ENCODE peak calls at places on chromosomes 4 and X, in ten cellular contexts. C is choroid plexus epithelial cell; D is CD8-positive, alpha-beta memory T cell; U is pancreas; M is mammary epithelial cell; Z is fibroblast of pulmonary artery; N is body of pancreas; R is neuronal stem cell; J is endothelial cell of umbilical vein; B is astrocyte of the spinal cord. O is an unnamed sample.

GRCh38 chrX:30800901-30801300 is 88.2 kb downstream of the TAB3 start:
- DNase-seq in U (no peak), B (no peak), M (peak), Z (no peak), N (no peak), C (no peak), D (no peak), J (no peak), R (no peak), O (no peak)

GRCh38 chr4:1368421-1369090 is 21.5 kb downstream of the UVSSA start:
- DNase-seq in R (no peak), C (no peak), J (no peak), U (peak), B (no peak), N (no peak), M (no peak), Z (no peak), D (no peak), O (no peak)

GRCh38 chrX:71541546-71542022 is 8.7 kb downstream of the OGT start:
- DNase-seq in Z (peak), C (peak), B (peak), R (no peak), M (peak), U (no peak), D (no peak), J (peak), N (no peak), O (peak)

GRCh38 chr4:25552580-25553271 is 102.9 kb upstream of the SLC34A2 start:
- DNase-seq in N (peak), B (no peak), R (no peak), J (peak), D (no peak), M (no peak), Z (no peak), U (peak), C (no peak), O (no peak)

GRCh38 chr4:140098481-140099132 is 55.4 kb downstream of the MAML3 start:
- DNase-seq in N (no peak), C (peak), U (no peak), D (no peak), R (no peak), B (peak), M (peak), Z (peak), J (peak), O (peak)

GRCh38 chrX:23637187-23637586 is 30.1 kb upstream of the PRDX4 start:
- DNase-seq in B (no peak), R (no peak), U (no peak), D (no peak), C (no peak), J (no peak), M (no peak), N (no peak), Z (no peak), O (no peak)

GRCh38 chr4:93764647-93765246 is 63.8 kb upstream of the ATOH1 start:
- DNase-seq in U (no peak), D (no peak), J (peak), C (peak), B (peak), Z (peak), M (peak), R (peak), N (peak), O (peak)

GRCh38 chrX:94361241-94361640 is 687.2 kb downstream of the FAM133A start:
- DNase-seq in C (no peak), D (no peak), J (no peak), N (no peak), R (no peak), B (no peak), M (peak), U (no peak), Z (no peak), O (no peak)

GRCh38 chr4:100469555-100469954 is 48.3 kb downstream of the EMCN start:
- DNase-seq in C (no peak), B (no peak), J (no peak), R (no peak), D (no peak), M (no peak), U (no peak), Z (no peak), N (no peak), O (no peak)

GRCh38 chr4:38667005-38667771 is 3.2 kb downstream of the KLF3 start:
- DNase-seq in N (peak), U (no peak), Z (peak), R (peak), B (peak), C (peak), M (peak), D (peak), J (peak), O (peak)

GRCh38 chr4:130722370-130722769 is 1626.4 kb downstream of the C4orf33 start:
- DNase-seq in C (no peak), N (no peak), M (peak), R (no peak), D (no peak), B (no peak), J (no peak), Z (no peak), U (no peak), O (no peak)

GRCh38 chr4:26529479-26529878 is 39.2 kb upstream of the CCKAR start:
- DNase-seq in C (no peak), Z (no peak), J (no peak), R (no peak), N (no peak), D (no peak), U (no peak), B (no peak), M (no peak), O (no peak)

GRCh38 chr4:181619651-181620050 is 623.6 kb upstream of the TENM3 start:
- DNase-seq in R (no peak), U (no peak), J (no peak), B (no peak), D (no peak), C (no peak), Z (no peak), N (no peak), M (no peak), O (no peak)

GRCh38 chr4:101230806-101231426 is 116.4 kb downstream of the PPP3CA start:
- DNase-seq in B (no peak), C (no peak), U (no peak), Z (peak), D (no peak), R (no peak), M (no peak), J (no peak), N (no peak), O (no peak)

GRCh38 chr4:1842993-1843448 is 12.9 kb downstream of the LETM1 start:
- DNase-seq in Z (peak), N (no peak), U (no peak), M (no peak), C (peak), J (peak), D (no peak), B (peak), R (no peak), O (no peak)

GRCh38 chrX:68508799-68509198 is 9.9 kb downstream of the YIPF6 start:
- DNase-seq in Z (peak), D (peak), M (peak), R (no peak), N (no peak), B (no peak), U (no peak), C (peak), J (peak), O (peak)

GRCh38 chrX:140091276-140091886 is 126.1 kb upstream of the CXorf66 start:
- DNase-seq in B (no peak), D (no peak), J (no peak), Z (peak), R (peak), U (peak), M (no peak), C (no peak), N (peak), O (peak)

GRCh38 chrX:109125304-109125703 is 356.6 kb downstream of the GUCY2F start:
- DNase-seq in B (no peak), D (no peak), N (no peak), J (no peak), R (no peak), C (no peak), M (no peak), Z (no peak), U (no peak), O (no peak)

GRCh38 chr4:185515248-185515647 is 20.1 kb downstream of the PDLIM3 start:
- DNase-seq in U (no peak), B (no peak), N (no peak), M (no peak), C (no peak), J (no peak), R (no peak), D (no peak), Z (no peak), O (no peak)

GRCh38 chr4:139859876-139860275 is 194.3 kb downstream of the MGST2 start:
- DNase-seq in Z (no peak), M (no peak), D (no peak), C (no peak), B (no peak), J (no peak), R (no peak), U (no peak), N (no peak), O (no peak)

GRCh38 chrX:41334866-41335589 is 1.1 kb downstream of the DDX3X start:
- DNase-seq in D (peak), M (peak), J (peak), U (peak), N (peak), C (peak), R (no peak), B (peak), Z (peak), O (peak)

GRCh38 chrX:53116101-53116500 is 22.2 kb downstream of the KANTR start:
- DNase-seq in B (peak), Z (peak), U (no peak), C (peak), D (no peak), N (peak), J (no peak), R (no peak), M (no peak), O (peak)

GRCh38 chr4:20603671-20604313 is 96.5 kb upstream of the PACRGL start:
- DNase-seq in M (peak), U (no peak), J (peak), C (peak), N (no peak), D (no peak), Z (peak), B (peak), R (no peak), O (no peak)

GRCh38 chr4:132593717-132594400 is 555.2 kb upstream of the PCDH10 start:
- DNase-seq in C (no peak), D (no peak), U (no peak), B (peak), R (no peak), Z (peak), M (peak), N (no peak), J (no peak), O (no peak)

GRCh38 chrX:54171527-54171926 is 11.5 kb downstream of the FAM120C start:
- DNase-seq in B (no peak), D (no peak), J (no peak), Z (peak), R (no peak), N (no peak), C (no peak), M (no peak), U (no peak), O (no peak)

GRCh38 chr4:11424000-11424399 is 4.7 kb downstream of the HS3ST1 start:
- DNase-seq in M (peak), Z (peak), R (peak), N (no peak), D (no peak), J (peak), B (peak), C (peak), U (no peak), O (peak)

GRCh38 chrX:110853610-110854009 is 58.0 kb upstream of the CHRDL1 start:
- DNase-seq in U (no peak), N (peak), B (peak), Z (no peak), J (no peak), R (no peak), C (peak), M (peak), D (no peak), O (peak)

GRCh38 chr4:143559757-143560147 is 46.2 kb downstream of the SMARCA5 start:
- DNase-seq in J (peak), Z (no peak), N (no peak), R (no peak), B (no peak), M (no peak), C (no peak), D (peak), U (peak), O (no peak)

GRCh38 chrX:40420899-40421729 is 159.7 kb upstream of the ATP6AP2 start:
- DNase-seq in D (no peak), N (no peak), U (no peak), R (no peak), B (peak), C (peak), M (peak), Z (peak), J (no peak), O (no peak)

GRCh38 chr4:32161382-32161781 is 1441.2 kb downstream of the PCDH7 start:
- DNase-seq in Z (peak), N (no peak), M (peak), B (peak), D (no peak), C (peak), R (no peak), U (no peak), J (no peak), O (no peak)

GRCh38 chr4:142743071-142743825 is 102.9 kb downstream of the INPP4B start:
- DNase-seq in B (peak), R (no peak), M (peak), D (no peak), Z (peak), U (no peak), C (peak), J (peak), N (no peak), O (no peak)

GRCh38 chr4:31081375-31081774 is 361.2 kb downstream of the PCDH7 start:
- DNase-seq in U (no peak), B (peak), R (no peak), M (peak), Z (peak), N (no peak), C (peak), D (no peak), J (no peak), O (no peak)

GRCh38 chrX:115960440-115961084 is 210.0 kb upstream of the AGTR2 start:
- DNase-seq in N (no peak), C (no peak), J (no peak), M (peak), D (no peak), B (no peak), R (no peak), Z (no peak), U (no peak), O (no peak)

GRCh38 chr4:71346710-71347109 is 7.9 kb downstream of the SLC4A4 start:
- DNase-seq in C (no peak), R (no peak), J (no peak), N (no peak), M (no peak), D (no peak), B (no peak), Z (no peak), U (no peak), O (no peak)

GRCh38 chr4:115292320-115293092 is 179.1 kb upstream of the NDST4 start:
- DNase-seq in U (no peak), C (no peak), J (no peak), M (no peak), R (no peak), N (no peak), D (no peak), B (no peak), Z (no peak), O (no peak)

GRCh38 chrX:106484233-106484632 is 127.5 kb upstream of the RADX start:
- DNase-seq in N (no peak), D (peak), C (no peak), U (no peak), J (no peak), R (no peak), B (no peak), M (no peak), Z (no peak), O (no peak)

GRCh38 chr4:105994061-105994460 is 98.8 kb downstream of the NPNT start:
- DNase-seq in C (no peak), J (no peak), B (no peak), R (no peak), M (no peak), N (no peak), Z (no peak), D (no peak), U (no peak), O (no peak)

GRCh38 chr4:54539500-54540029 is 118.2 kb upstream of the KIT start:
- DNase-seq in D (no peak), R (peak), Z (peak), N (peak), J (peak), C (peak), B (peak), M (no peak), U (peak), O (peak)

DNA sequence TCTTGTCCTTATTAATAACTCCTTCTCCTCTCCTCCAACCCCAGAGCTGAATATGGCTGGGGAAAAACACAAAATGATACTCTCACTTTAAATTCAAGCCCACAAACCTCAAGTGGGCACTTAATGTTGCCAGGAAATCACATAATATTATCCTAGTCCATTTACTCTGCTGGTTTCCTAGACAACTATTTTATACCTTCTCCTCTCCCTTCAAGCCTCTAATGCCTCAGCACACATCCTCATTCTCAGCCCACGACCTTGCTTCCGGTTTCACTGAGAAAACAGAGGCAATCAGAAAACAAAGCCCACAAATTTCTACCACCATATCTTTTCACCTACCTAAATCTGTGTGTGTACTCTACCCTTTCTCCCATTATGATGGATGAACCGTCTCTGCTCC is 12.1 kb upstream of the CLCN5 start:
- DNase-seq in J (no peak), B (no peak), C (no peak), D (no peak), Z (no peak), N (no peak), R (no peak), U (no peak), M (no peak), O (no peak)
- H3K4me3 ChIP-seq in J (no peak), B (no peak), C (no peak), D (no peak), Z (no peak), N (no peak), R (no peak), U (no peak), M (no peak), O (no peak)

GRCh38 chrX:133412246-133412645 is 3.0 kb downstream of the GPC4 start:
- DNase-seq in Z (peak), R (peak), U (no peak), J (no peak), M (no peak), C (peak), B (peak), D (no peak), N (no peak), O (no peak)

GRCh38 chrX:133413218-133413925 is 1.9 kb downstream of the GPC4 start:
- DNase-seq in J (no peak), Z (no peak), R (no peak), M (no peak), U (peak), D (no peak), C (no peak), B (no peak), N (no peak), O (no peak)

GRCh38 chrX:133414399-133415275 is 652 bp downstream of the GPC4 start:
- DNase-seq in B (no peak), Z (peak), R (no peak), C (no peak), D (no peak), J (no peak), U (peak), N (peak), M (peak), O (peak)

GRCh38 chrX:133410555-133410954 is 4.7 kb downstream of the GPC4 start:
- DNase-seq in B (no peak), R (no peak), M (no peak), C (no peak), D (no peak), N (no peak), J (no peak), U (no peak), Z (no peak), O (no peak)

DNA sequence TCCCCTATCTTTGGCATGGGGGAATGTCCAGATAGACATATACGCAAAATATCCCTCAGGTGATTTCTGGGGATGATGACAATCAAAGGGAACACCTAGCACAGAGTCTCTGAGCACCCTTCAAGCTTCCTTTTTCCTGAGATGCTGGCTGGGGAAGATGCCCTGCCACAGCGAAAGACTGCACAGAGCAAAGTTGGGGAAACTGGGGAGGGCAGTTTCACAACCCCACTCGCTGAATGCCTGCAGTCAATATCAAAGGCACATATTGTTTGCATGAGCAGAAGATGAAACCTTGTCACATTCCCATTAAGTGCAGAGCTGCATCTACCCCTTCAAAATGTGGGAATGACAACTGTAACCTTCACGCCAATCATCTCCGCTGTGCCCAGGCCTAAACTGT is 2.6 kb downstream of the GPC4 start:
- DNase-seq in C (no peak), D (no peak), M (no peak), B (no peak), R (no peak), N (no peak), Z (no peak), J (no peak), U (no peak), O (no peak)
- H3K4me3 ChIP-seq in C (no peak), D (no peak), M (no peak), B (peak), R (no peak), N (no peak), Z (no peak), J (no peak), U (no peak), O (peak)

GRCh38 chrX:84174348-84174747 is 13.7 kb downstream of the RPS6KA6 start:
- DNase-seq in R (no peak), Z (no peak), J (no peak), D (no peak), M (no peak), C (no peak), B (no peak), U (no peak), N (no peak), O (no peak)

GRCh38 chrX:84168095-84168494 is 19.9 kb downstream of the RPS6KA6 start:
- DNase-seq in R (no peak), C (no peak), B (no peak), M (peak), Z (no peak), U (no peak), J (peak), N (no peak), D (no peak), O (no peak)

GRCh38 chrX:84170931-84171330 is 17.1 kb downstream of the RPS6KA6 start:
- DNase-seq in J (no peak), C (no peak), B (no peak), U (no peak), N (no peak), D (no peak), M (no peak), Z (no peak), R (no peak), O (no peak)

GRCh38 chrX:84165716-84166115 is 22.3 kb downstream of the RPS6KA6 start:
- DNase-seq in C (peak), Z (no peak), N (no peak), U (no peak), M (no peak), B (no peak), R (no peak), D (no peak), J (no peak), O (no peak)

GRCh38 chrX:84168574-84168973 is 19.4 kb downstream of the RPS6KA6 start:
- DNase-seq in U (no peak), N (no peak), Z (no peak), C (peak), M (no peak), R (no peak), J (peak), B (no peak), D (no peak), O (no peak)
- H3K4me3 ChIP-seq in U (no peak), N (no peak), Z (no peak), C (no peak), M (no peak), R (no peak), J (no peak), B (no peak), D (no peak), O (no peak)

GRCh38 chrX:152896450-152896849 is 1.4 kb upstream of the ZNF185 start:
- DNase-seq in Z (peak), C (no peak), R (no peak), M (no peak), J (peak), D (no peak), B (no peak), U (peak), N (no peak), O (no peak)
- H3K4me3 ChIP-seq in Z (no peak), C (no peak), R (no peak), M (no peak), J (no peak), D (no peak), B (no peak), U (no peak), N (no peak), O (no peak)

GRCh38 chr4:7827566-7827965 is 112.1 kb downstream of the AFAP1 start:
- DNase-seq in Z (no peak), R (no peak), J (no peak), N (no peak), D (no peak), M (no peak), C (no peak), B (no peak), U (no peak), O (no peak)
- H3K4me3 ChIP-seq in Z (no peak), R (no peak), J (no peak), N (no peak), D (peak), M (no peak), C (no peak), B (no peak), U (no peak), O (no peak)

GRCh38 chr4:52076731-52077130 is 25.6 kb downstream of the SPATA18 start:
- DNase-seq in R (peak), J (peak), N (no peak), B (no peak), M (no peak), U (peak), Z (no peak), C (no peak), D (no peak), O (peak)
- H3K4me3 ChIP-seq in R (peak), J (no peak), N (no peak), B (no peak), M (no peak), U (no peak), Z (no peak), C (peak), D (no peak), O (peak)